ENCODE peak calls at places on chromosomes 16 and 17, in eight cellular contexts. X is right cardiac atrium, I is uterus, D is AG04450, P is RWPE2, C is A549, M is heart left ventricle, S is astrocyte. B is an unnamed sample.

GRCh38 chr16:55835578-55835977 is 2.7 kb upstream of the CES1 start:
- DNase-seq in X (peak; percentile 82), I (no peak), D (no peak), P (no peak), C (no peak), M (no peak), S (no peak), B (peak; percentile 82)

GRCh38 chr16:67942200-67942509 is 1.8 kb downstream of the LCAT start:
- DNase-seq in X (no peak), I (no peak), D (no peak), P (no peak), C (peak; percentile 66), M (no peak), S (no peak), B (peak; percentile 25)

GRCh38 chr17:27339836-27340550 is 46.1 kb downstream of the WSB1 start:
- DNase-seq in X (no peak), I (no peak), D (no peak), P (no peak), C (peak; percentile 46), M (no peak), S (no peak), B (peak; percentile 33)

GRCh38 chr17:28982191-28982793 is 23.5 kb downstream of the SEZ6 start:
- DNase-seq in X (peak; percentile 32), I (no peak), D (no peak), P (no peak), C (no peak), M (no peak), S (no peak), B (peak; percentile 34)

GRCh38 chr17:81422776-81423697 is 27.8 kb downstream of the BAHCC1 start:
- DNase-seq in X (peak; percentile 91), I (peak; percentile 88), D (peak; percentile 78), P (peak; percentile 95), C (peak; percentile 90), M (peak; percentile 85), S (peak; percentile 91), B (peak; percentile 86)

GRCh38 chr17:75571197-75571884 is 16.3 kb upstream of the MYO15B start:
- DNase-seq in X (peak; percentile 73), I (no peak), D (no peak), P (no peak), C (no peak), M (no peak), S (no peak), B (peak; percentile 41)

GRCh38 chr17:54901230-54901847 is 687 bp downstream of the TOM1L1 start:
- DNase-seq in X (no peak), I (no peak), D (no peak), P (peak; percentile 77), C (peak; percentile 57), M (no peak), S (peak; percentile 17), B (no peak)

GRCh38 chr17:20997711-20998570 is 44.9 kb downstream of the USP22 start:
- DNase-seq in X (no peak), I (no peak), D (no peak), P (no peak), C (no peak), M (no peak), S (no peak), B (peak; percentile 66)

GRCh38 chr17:50905460-50905803 is 39.3 kb upstream of the TOB1 start:
- DNase-seq in X (no peak), I (no peak), D (no peak), P (no peak), C (no peak), M (no peak), S (no peak), B (no peak)

GRCh38 chr17:39787743-39788484 is 50.2 kb downstream of the GRB7 start:
- DNase-seq in X (no peak), I (no peak), D (no peak), P (no peak), C (no peak), M (no peak), S (no peak), B (no peak)

GRCh38 chr16:72848759-72849664 is 198.9 kb downstream of the ZFHX3 start:
- DNase-seq in X (peak; percentile 96), I (peak; percentile 89), D (peak; percentile 65), P (peak; percentile 75), C (peak; percentile 56), M (peak; percentile 92), S (peak; percentile 86), B (peak; percentile 85)

GRCh38 chr16:54930034-54930938 is at the start of gene IRX5:
- DNase-seq in X (peak; percentile 94), I (peak; percentile 79), D (no peak), P (peak; percentile 87), C (peak; percentile 81), M (peak; percentile 93), S (peak; percentile 95), B (peak; percentile 86)

GRCh38 chr17:74738051-74738996 is 1.3 kb downstream of the RAB37 start:
- DNase-seq in X (peak; percentile 81), I (no peak), D (no peak), P (no peak), C (no peak), M (peak; percentile 80), S (no peak), B (no peak)

GRCh38 chr17:43576563-43577229 is 30.6 kb upstream of the ETV4 start:
- DNase-seq in X (peak; percentile 84), I (peak; percentile 74), D (peak; percentile 43), P (no peak), C (peak; percentile 76), M (peak; percentile 79), S (no peak), B (peak; percentile 45)

GRCh38 chr17:2179615-2180295 is 123.8 kb downstream of the SMG6 start:
- DNase-seq in X (peak; percentile 91), I (peak; percentile 89), D (peak; percentile 97), P (no peak), C (no peak), M (peak; percentile 71), S (peak; percentile 95), B (peak; percentile 91)

GRCh38 chr16:16092925-16093624 is 130.2 kb downstream of the ABCC6 start:
- DNase-seq in X (no peak), I (no peak), D (no peak), P (no peak), C (no peak), M (peak; percentile 4), S (peak; percentile 67), B (no peak)

GRCh38 chr17:19897901-19898300 is 30.2 kb upstream of the ULK2 start:
- DNase-seq in X (no peak), I (no peak), D (peak; percentile 59), P (no peak), C (no peak), M (no peak), S (peak; percentile 47), B (no peak)

GRCh38 chr16:1534021-1535020 is 855 bp downstream of the TMEM204 start:
- DNase-seq in X (peak; percentile 76), I (peak; percentile 42), D (no peak), P (no peak), C (no peak), M (peak; percentile 67), S (no peak), B (no peak)

GRCh38 chr17:69361156-69361555 is 34.2 kb upstream of the ABCA5 start:
- DNase-seq in X (no peak), I (no peak), D (no peak), P (no peak), C (no peak), M (no peak), S (no peak), B (no peak)

GRCh38 chr17:10718547-10718946 is 11.3 kb downstream of the TMEM220 start:
- DNase-seq in X (no peak), I (no peak), D (no peak), P (no peak), C (no peak), M (no peak), S (no peak), B (no peak)

GRCh38 chr17:64599187-64599676 is 62.9 kb downstream of the SMURF2 start:
- DNase-seq in X (no peak), I (no peak), D (no peak), P (no peak), C (no peak), M (no peak), S (no peak), B (no peak)
- H3K27ac ChIP-seq in X (no peak overlapping the region), I (no peak overlapping the region), D (no peak overlapping the region), P (no peak overlapping the region), C (no peak overlapping the region), M (no peak overlapping the region), S (no peak overlapping the region), B (no peak overlapping the region)

GRCh38 chr16:80792031-80792430 is 12.4 kb downstream of the CDYL2 start:
- DNase-seq in X (no peak), I (no peak), D (no peak), P (no peak), C (no peak), M (no peak), S (no peak), B (no peak)
- H3K27ac ChIP-seq in X (no peak overlapping the region), I (no peak overlapping the region), D (no peak overlapping the region), P (no peak overlapping the region), C (no peak overlapping the region), M (no peak overlapping the region), S (no peak overlapping the region), B (no peak overlapping the region)

GRCh38 chr17:17934214-17934613 is 38.0 kb downstream of the TOM1L2 start:
- DNase-seq in X (no peak), I (no peak), D (no peak), P (no peak), C (no peak), M (no peak), S (no peak), B (no peak)
- H3K27ac ChIP-seq in X (no peak overlapping the region), I (no peak overlapping the region), D (no peak overlapping the region), P (no peak overlapping the region), C (peak overlapping the region; percentile 5), M (no peak overlapping the region), S (peak overlapping the region; percentile 48), B (no peak overlapping the region)

GRCh38 chr17:57948169-57948554 is 7.0 kb downstream of the CUEDC1 start:
- DNase-seq in X (no peak), I (peak; percentile 52), D (no peak), P (no peak), C (no peak), M (no peak), S (no peak), B (no peak)

GRCh38 chr17:57948555-57949420 is 6.4 kb downstream of the CUEDC1 start:
- DNase-seq in X (peak; percentile 74), I (no peak), D (peak; percentile 60), P (no peak), C (peak; percentile 99), M (no peak), S (peak; percentile 98), B (no peak)

GRCh38 chr17:57945999-57946797 is 9.0 kb downstream of the CUEDC1 start:
- DNase-seq in X (no peak), I (no peak), D (no peak), P (no peak), C (no peak), M (no peak), S (peak; percentile 55), B (no peak)

GRCh38 chr17:57947369-57947768 is 7.8 kb downstream of the CUEDC1 start:
- DNase-seq in X (no peak), I (no peak), D (no peak), P (no peak), C (no peak), M (no peak), S (no peak), B (no peak)

DNA sequence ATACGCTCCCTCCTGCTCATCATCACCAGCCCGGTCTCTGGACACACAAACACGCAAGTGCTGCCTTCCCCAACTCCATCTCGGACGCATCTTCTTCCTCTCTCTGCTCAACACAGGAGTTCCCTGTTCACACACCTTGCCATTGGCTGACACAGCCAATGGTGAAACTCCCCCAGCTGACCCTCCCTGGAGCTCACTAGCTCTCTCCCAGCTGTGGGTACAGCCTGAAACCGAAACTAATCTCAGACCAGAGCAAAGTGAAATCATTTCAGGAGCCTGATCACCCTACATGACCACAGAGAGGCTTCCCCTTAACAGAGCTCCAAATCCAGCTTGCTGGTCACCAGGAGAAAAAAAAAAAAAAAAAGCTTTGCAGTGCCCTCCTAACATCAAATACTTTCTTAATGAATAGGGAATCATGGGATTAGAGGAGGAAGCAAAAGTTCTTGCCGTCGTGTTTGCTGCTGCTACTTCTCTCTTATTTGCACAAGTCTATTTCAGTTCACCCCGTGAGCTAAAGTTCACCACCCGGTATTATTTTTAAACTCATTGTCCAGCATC is 8.3 kb downstream of the CUEDC1 start:
- DNase-seq in X (no peak), I (peak; percentile 58), D (peak; percentile 55), P (no peak), C (peak; percentile 83), M (no peak), S (peak; percentile 56), B (peak; percentile 74)
- H3K27ac ChIP-seq in X (peak overlapping the region; percentile 53), I (peak overlapping the region; percentile 99), D (peak overlapping the region; percentile 81), P (peak overlapping the region; percentile 96), C (peak overlapping the region; percentile 100), M (peak overlapping the region; percentile 78), S (peak overlapping the region; percentile 83), B (peak overlapping the region; percentile 98)

B was measured in tibial artery.